ENCODE peak calls at places on chromosomes 13 and 19, in eight cellular contexts. I is IMR-90, U is heart left ventricle, S is GM12865, C is choroid plexus epithelial cell, K is lower leg skin, X is fibroblast of the aortic adventitia, B is fibroblast of lung. A is an unnamed sample.

GRCh38 chr13:86725105-86725504 is 925.9 kb upstream of the SLITRK6 start:
- DNase-seq in I (no peak), U (no peak), S (no peak), C (peak), K (no peak), X (no peak), B (no peak), A (no peak)

GRCh38 chr19:39500543-39500942 is 1.8 kb downstream of the DLL3 start:
- DNase-seq in I (no peak), U (no peak), S (no peak), C (no peak), K (no peak), X (no peak), B (no peak), A (no peak)

GRCh38 chr13:73171242-73171641 is 112.4 kb downstream of the KLF5 start:
- DNase-seq in I (no peak), U (no peak), S (no peak), C (no peak), K (no peak), X (no peak), B (no peak), A (no peak)

GRCh38 chr13:59680429-59681024 is 483.2 kb downstream of the DIAPH3 start:
- DNase-seq in I (peak), U (no peak), S (peak), C (peak), K (no peak), X (peak), B (peak), A (no peak)

GRCh38 chr13:67408823-67409222 is 178.7 kb upstream of the PCDH9 start:
- DNase-seq in I (no peak), U (no peak), S (no peak), C (peak), K (no peak), X (no peak), B (no peak), A (no peak)

GRCh38 chr13:76820759-76821158 is 65.4 kb downstream of the KCTD12 start:
- DNase-seq in I (no peak), U (peak), S (no peak), C (peak), K (no peak), X (peak), B (no peak), A (no peak)

GRCh38 chr13:33676045-33676699 is 141.8 kb upstream of the RFC3 start:
- DNase-seq in I (no peak), U (no peak), S (no peak), C (peak), K (no peak), X (peak), B (no peak), A (no peak)

GRCh38 chr13:113926951-113927660 is 46.8 kb downstream of the C13orf46 start:
- DNase-seq in I (no peak), U (peak), S (no peak), C (no peak), K (peak), X (no peak), B (no peak), A (peak)

GRCh38 chr13:76889254-76889653 is 3.0 kb upstream of the KCTD12 start:
- DNase-seq in I (no peak), U (no peak), S (no peak), C (no peak), K (no peak), X (no peak), B (no peak), A (no peak)

GRCh38 chr13:110092869-110093268 is 214.1 kb downstream of the COL4A1 start:
- DNase-seq in I (peak), U (no peak), S (no peak), C (peak), K (no peak), X (peak), B (no peak), A (no peak)

GRCh38 chr13:32246468-32246867 is 68.7 kb downstream of the ZAR1L start:
- DNase-seq in I (peak), U (peak), S (peak), C (peak), K (peak), X (peak), B (peak), A (no peak)

GRCh38 chr19:43640424-43640757 is 741 bp upstream of the CADM4 start:
- DNase-seq in I (no peak), U (no peak), S (no peak), C (no peak), K (no peak), X (no peak), B (no peak), A (no peak)
- H3K4me3 ChIP-seq in I (peak), U (peak), S (no peak), C (peak), K (no peak), X (peak), B (no peak), A (peak)

GRCh38 chr13:49679244-49679643 is 12.0 kb downstream of the EBPL start:
- DNase-seq in I (peak), U (no peak), S (peak), C (peak), K (peak), X (peak), B (peak), A (no peak)
- TF ChIP-seq CTCF in I (peak), U (no peak), S (peak), C (peak), K (no peak), X (peak), B (peak), A (no peak)

DNA sequence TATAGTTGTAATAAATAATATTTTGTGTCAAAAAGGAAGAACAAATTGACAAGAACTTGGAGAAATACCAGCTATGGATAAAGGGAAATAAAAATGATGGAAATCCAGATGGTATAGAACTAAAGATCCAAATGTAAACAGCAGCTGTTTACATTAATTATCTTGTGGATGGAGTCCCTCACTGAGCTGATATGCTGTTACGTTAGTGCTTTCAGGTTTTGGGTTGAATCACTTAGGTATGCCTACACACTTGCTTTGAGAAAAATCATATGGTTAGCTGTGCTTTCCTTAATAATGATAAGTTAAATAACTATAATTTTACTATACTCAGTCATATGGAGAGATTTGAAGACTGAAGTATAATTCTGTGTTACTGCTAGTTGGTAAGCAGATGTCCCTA is 27.7 kb downstream of the WASF3 start:
- DNase-seq in I (peak), U (no peak), S (no peak), C (peak), K (no peak), X (peak), B (peak), A (no peak)
- H3K4me3 ChIP-seq in I (no peak), U (no peak), S (no peak), C (no peak), K (no peak), X (no peak), B (no peak), A (no peak)

GRCh38 chr19:2487090-2487489 is 11.2 kb downstream of the GADD45B start:
- DNase-seq in I (no peak), U (no peak), S (no peak), C (no peak), K (no peak), X (no peak), B (no peak), A (no peak)

GRCh38 chr19:2490659-2491058 is 14.7 kb downstream of the GADD45B start:
- DNase-seq in I (no peak), U (no peak), S (no peak), C (no peak), K (no peak), X (no peak), B (no peak), A (no peak)

GRCh38 chr19:2487780-2488330 is 11.9 kb downstream of the GADD45B start:
- DNase-seq in I (no peak), U (peak), S (no peak), C (no peak), K (no peak), X (no peak), B (no peak), A (no peak)

GRCh38 chr19:2488405-2488941 is 12.5 kb downstream of the GADD45B start:
- DNase-seq in I (no peak), U (no peak), S (no peak), C (no peak), K (no peak), X (no peak), B (no peak), A (no peak)

DNA sequence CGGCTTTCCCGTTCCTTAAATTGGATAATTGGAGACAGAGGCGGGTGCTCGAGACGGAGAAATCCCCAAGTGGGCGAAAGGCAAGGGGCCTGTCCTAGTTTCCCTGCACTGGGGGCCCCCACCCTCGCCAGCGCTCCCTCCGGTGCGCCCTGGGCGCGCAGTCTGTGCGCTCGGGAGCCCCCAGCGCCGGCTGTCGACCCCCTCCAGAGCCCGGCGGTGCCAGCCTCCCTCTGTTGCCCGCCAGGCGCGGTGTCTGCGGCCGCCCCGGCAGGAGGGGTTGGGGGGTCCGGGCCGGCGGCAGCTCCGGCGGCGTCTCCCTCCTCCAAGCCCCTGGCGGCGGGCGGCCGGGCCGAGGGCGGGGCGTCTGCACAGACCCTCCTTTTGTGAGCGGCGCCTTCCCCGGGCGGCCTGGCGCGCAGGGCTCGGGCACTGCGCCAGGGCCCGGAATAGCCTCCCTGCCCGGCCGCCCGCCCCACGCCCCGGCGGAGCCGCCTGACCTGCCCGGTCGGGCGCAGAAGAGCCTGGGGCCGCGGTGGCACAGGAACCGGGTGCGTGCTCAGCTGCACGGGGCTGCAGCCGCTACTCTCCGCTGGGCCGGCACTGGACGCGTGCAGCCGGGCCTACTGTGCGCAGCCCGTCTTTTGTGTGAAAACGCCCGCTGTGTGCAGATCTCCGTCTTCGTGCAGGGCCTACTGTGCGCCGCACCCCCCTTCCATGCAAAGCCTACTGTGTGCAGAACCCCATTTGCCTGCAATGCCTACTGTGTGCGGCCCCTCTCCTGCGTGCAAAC is 13.2 kb downstream of the GADD45B start:
- DNase-seq in I (no peak), U (peak), S (peak), C (peak), K (no peak), X (no peak), B (peak), A (no peak)
- TF ChIP-seq CTCF in I (no peak), U (no peak), S (no peak), C (no peak), K (no peak), X (no peak), B (no peak), A (no peak)

GRCh38 chr13:99959538-99960230 is 11.9 kb downstream of the ZIC5 start:
- DNase-seq in I (no peak), U (no peak), S (no peak), C (peak), K (no peak), X (peak), B (no peak), A (peak)
- H3K4me3 ChIP-seq in I (no peak), U (no peak), S (no peak), C (peak), K (no peak), X (peak), B (no peak), A (peak)

A was measured in coronary artery.